ENCODE peak calls at places on chromosomes 16 and 17, in ten cellular contexts. One of them, this sample, is unnamed.

GRCh38 chr17:72408641-72409040 is 287.8 kb downstream of the SOX9 start:
- DNase-seq in Right ventricle myocardium superior: no peak
- DNase-seq in GM23248: no peak
- DNase-seq in effector CD4-positive, alpha-beta T cell: no peak
- DNase-seq in left colon: no peak
- DNase-seq in effector memory CD8-positive, alpha-beta T cell: no peak
- DNase-seq in GM13977: no peak
- DNase-seq in substantia nigra: no peak
- DNase-seq in stimulated activated CD8-positive, alpha-beta memory T cell treated with anti-CD3 and anti-CD28 coated beads, Interleukin-15, amount 100 ng/mL, for 1 hour: no peak
- DNase-seq in stimulated activated naive CD8-positive, alpha-beta T cell treated with anti-CD3 and anti-CD28 coated beads, Interleukin-15, amount 100 ng/mL, for 72 hours: no peak
- DNase-seq in this sample: no peak

GRCh38 chr17:44899074-44899782 is at the start of gene EFTUD2:
- DNase-seq in substantia nigra: peak
- DNase-seq in GM23248: peak
- DNase-seq in effector memory CD8-positive, alpha-beta T cell: peak
- DNase-seq in stimulated activated CD8-positive, alpha-beta memory T cell treated with anti-CD3 and anti-CD28 coated beads, Interleukin-15, amount 100 ng/mL, for 1 hour: peak
- DNase-seq in stimulated activated naive CD8-positive, alpha-beta T cell treated with anti-CD3 and anti-CD28 coated beads, Interleukin-15, amount 100 ng/mL, for 72 hours: peak
- DNase-seq in GM13977: peak
- DNase-seq in Right ventricle myocardium superior: peak
- DNase-seq in effector CD4-positive, alpha-beta T cell: peak
- DNase-seq in left colon: peak
- DNase-seq in this sample: peak

GRCh38 chr16:801584-802363 is 1.2 kb upstream of the GNG13 start:
- DNase-seq in stimulated activated CD8-positive, alpha-beta memory T cell treated with anti-CD3 and anti-CD28 coated beads, Interleukin-15, amount 100 ng/mL, for 1 hour: no peak
- DNase-seq in GM23248: no peak
- DNase-seq in GM13977: no peak
- DNase-seq in left colon: no peak
- DNase-seq in substantia nigra: no peak
- DNase-seq in effector memory CD8-positive, alpha-beta T cell: no peak
- DNase-seq in stimulated activated naive CD8-positive, alpha-beta T cell treated with anti-CD3 and anti-CD28 coated beads, Interleukin-15, amount 100 ng/mL, for 72 hours: no peak
- DNase-seq in effector CD4-positive, alpha-beta T cell: no peak
- DNase-seq in Right ventricle myocardium superior: no peak
- DNase-seq in this sample: no peak

GRCh38 chr17:37643829-37644228 is 583 bp upstream of the DDX52 start:
- DNase-seq in GM13977: no peak
- DNase-seq in GM23248: peak
- DNase-seq in stimulated activated naive CD8-positive, alpha-beta T cell treated with anti-CD3 and anti-CD28 coated beads, Interleukin-15, amount 100 ng/mL, for 72 hours: no peak
- DNase-seq in Right ventricle myocardium superior: no peak
- DNase-seq in substantia nigra: no peak
- DNase-seq in effector memory CD8-positive, alpha-beta T cell: no peak
- DNase-seq in left colon: no peak
- DNase-seq in effector CD4-positive, alpha-beta T cell: no peak
- DNase-seq in stimulated activated CD8-positive, alpha-beta memory T cell treated with anti-CD3 and anti-CD28 coated beads, Interleukin-15, amount 100 ng/mL, for 1 hour: no peak
- DNase-seq in this sample: no peak

GRCh38 chr17:46817901-46818209 is 637 bp downstream of the WNT3 start:
- DNase-seq in effector memory CD8-positive, alpha-beta T cell: no peak
- DNase-seq in left colon: no peak
- DNase-seq in GM23248: no peak
- DNase-seq in effector CD4-positive, alpha-beta T cell: no peak
- DNase-seq in stimulated activated naive CD8-positive, alpha-beta T cell treated with anti-CD3 and anti-CD28 coated beads, Interleukin-15, amount 100 ng/mL, for 72 hours: no peak
- DNase-seq in substantia nigra: no peak
- DNase-seq in stimulated activated CD8-positive, alpha-beta memory T cell treated with anti-CD3 and anti-CD28 coated beads, Interleukin-15, amount 100 ng/mL, for 1 hour: no peak
- DNase-seq in GM13977: no peak
- DNase-seq in Right ventricle myocardium superior: peak
- DNase-seq in this sample: no peak

GRCh38 chr16:11379420-11379819 is 34.2 kb downstream of the RMI2 start:
- DNase-seq in effector CD4-positive, alpha-beta T cell: no peak
- DNase-seq in GM13977: peak
- DNase-seq in substantia nigra: no peak
- DNase-seq in stimulated activated CD8-positive, alpha-beta memory T cell treated with anti-CD3 and anti-CD28 coated beads, Interleukin-15, amount 100 ng/mL, for 1 hour: no peak
- DNase-seq in effector memory CD8-positive, alpha-beta T cell: peak
- DNase-seq in GM23248: peak
- DNase-seq in left colon: no peak
- DNase-seq in stimulated activated naive CD8-positive, alpha-beta T cell treated with anti-CD3 and anti-CD28 coated beads, Interleukin-15, amount 100 ng/mL, for 72 hours: no peak
- DNase-seq in Right ventricle myocardium superior: no peak
- DNase-seq in this sample: peak

GRCh38 chr16:4687946-4688673 is 5.3 kb upstream of the NUDT16L1 start:
- DNase-seq in substantia nigra: no peak
- DNase-seq in effector CD4-positive, alpha-beta T cell: no peak
- DNase-seq in GM13977: no peak
- DNase-seq in GM23248: no peak
- DNase-seq in effector memory CD8-positive, alpha-beta T cell: no peak
- DNase-seq in stimulated activated CD8-positive, alpha-beta memory T cell treated with anti-CD3 and anti-CD28 coated beads, Interleukin-15, amount 100 ng/mL, for 1 hour: no peak
- DNase-seq in stimulated activated naive CD8-positive, alpha-beta T cell treated with anti-CD3 and anti-CD28 coated beads, Interleukin-15, amount 100 ng/mL, for 72 hours: no peak
- DNase-seq in left colon: no peak
- DNase-seq in Right ventricle myocardium superior: no peak
- DNase-seq in this sample: no peak

GRCh38 chr17:50062323-50063243 is 6.7 kb downstream of the ITGA3 start:
- DNase-seq in stimulated activated CD8-positive, alpha-beta memory T cell treated with anti-CD3 and anti-CD28 coated beads, Interleukin-15, amount 100 ng/mL, for 1 hour: no peak
- DNase-seq in substantia nigra: no peak
- DNase-seq in GM13977: no peak
- DNase-seq in effector CD4-positive, alpha-beta T cell: no peak
- DNase-seq in stimulated activated naive CD8-positive, alpha-beta T cell treated with anti-CD3 and anti-CD28 coated beads, Interleukin-15, amount 100 ng/mL, for 72 hours: no peak
- DNase-seq in Right ventricle myocardium superior: peak
- DNase-seq in GM23248: peak
- DNase-seq in left colon: peak
- DNase-seq in effector memory CD8-positive, alpha-beta T cell: no peak
- DNase-seq in this sample: no peak

GRCh38 chr16:57004387-57005250 is 15.3 kb downstream of the NLRC5 start:
- DNase-seq in substantia nigra: no peak
- DNase-seq in effector CD4-positive, alpha-beta T cell: no peak
- DNase-seq in left colon: no peak
- DNase-seq in stimulated activated naive CD8-positive, alpha-beta T cell treated with anti-CD3 and anti-CD28 coated beads, Interleukin-15, amount 100 ng/mL, for 72 hours: no peak
- DNase-seq in Right ventricle myocardium superior: no peak
- DNase-seq in effector memory CD8-positive, alpha-beta T cell: no peak
- DNase-seq in GM13977: no peak
- DNase-seq in GM23248: no peak
- DNase-seq in stimulated activated CD8-positive, alpha-beta memory T cell treated with anti-CD3 and anti-CD28 coated beads, Interleukin-15, amount 100 ng/mL, for 1 hour: no peak
- DNase-seq in this sample: no peak

GRCh38 chr17:80122926-80123505 is 21.6 kb downstream of the GAA start:
- DNase-seq in stimulated activated CD8-positive, alpha-beta memory T cell treated with anti-CD3 and anti-CD28 coated beads, Interleukin-15, amount 100 ng/mL, for 1 hour: no peak
- DNase-seq in GM13977: no peak
- DNase-seq in stimulated activated naive CD8-positive, alpha-beta T cell treated with anti-CD3 and anti-CD28 coated beads, Interleukin-15, amount 100 ng/mL, for 72 hours: no peak
- DNase-seq in effector CD4-positive, alpha-beta T cell: no peak
- DNase-seq in Right ventricle myocardium superior: no peak
- DNase-seq in effector memory CD8-positive, alpha-beta T cell: no peak
- DNase-seq in substantia nigra: no peak
- DNase-seq in left colon: no peak
- DNase-seq in GM23248: no peak
- DNase-seq in this sample: no peak

GRCh38 chr17:68491864-68492263 is 20.4 kb upstream of the PRKAR1A start:
- DNase-seq in GM23248: no peak
- DNase-seq in Right ventricle myocardium superior: peak
- DNase-seq in effector memory CD8-positive, alpha-beta T cell: no peak
- DNase-seq in left colon: peak
- DNase-seq in GM13977: no peak
- DNase-seq in effector CD4-positive, alpha-beta T cell: no peak
- DNase-seq in substantia nigra: no peak
- DNase-seq in stimulated activated CD8-positive, alpha-beta memory T cell treated with anti-CD3 and anti-CD28 coated beads, Interleukin-15, amount 100 ng/mL, for 1 hour: no peak
- DNase-seq in stimulated activated naive CD8-positive, alpha-beta T cell treated with anti-CD3 and anti-CD28 coated beads, Interleukin-15, amount 100 ng/mL, for 72 hours: no peak
- DNase-seq in this sample: no peak

GRCh38 chr17:34246436-34246835 is 8.6 kb upstream of the CCL2 start:
- DNase-seq in effector memory CD8-positive, alpha-beta T cell: no peak
- DNase-seq in effector CD4-positive, alpha-beta T cell: no peak
- DNase-seq in GM23248: no peak
- DNase-seq in GM13977: no peak
- DNase-seq in Right ventricle myocardium superior: no peak
- DNase-seq in stimulated activated CD8-positive, alpha-beta memory T cell treated with anti-CD3 and anti-CD28 coated beads, Interleukin-15, amount 100 ng/mL, for 1 hour: no peak
- DNase-seq in left colon: no peak
- DNase-seq in substantia nigra: no peak
- DNase-seq in stimulated activated naive CD8-positive, alpha-beta T cell treated with anti-CD3 and anti-CD28 coated beads, Interleukin-15, amount 100 ng/mL, for 72 hours: no peak
- DNase-seq in this sample: no peak

GRCh38 chr17:78896091-78896833 is 6.7 kb downstream of the CEP295NL start:
- DNase-seq in stimulated activated naive CD8-positive, alpha-beta T cell treated with anti-CD3 and anti-CD28 coated beads, Interleukin-15, amount 100 ng/mL, for 72 hours: no peak
- DNase-seq in GM13977: no peak
- DNase-seq in effector memory CD8-positive, alpha-beta T cell: no peak
- DNase-seq in stimulated activated CD8-positive, alpha-beta memory T cell treated with anti-CD3 and anti-CD28 coated beads, Interleukin-15, amount 100 ng/mL, for 1 hour: no peak
- DNase-seq in substantia nigra: peak
- DNase-seq in effector CD4-positive, alpha-beta T cell: no peak
- DNase-seq in Right ventricle myocardium superior: peak
- DNase-seq in GM23248: no peak
- DNase-seq in left colon: no peak
- DNase-seq in this sample: no peak

GRCh38 chr17:45771473-45771959 is 12.6 kb upstream of the CRHR1 start:
- DNase-seq in effector CD4-positive, alpha-beta T cell: no peak
- DNase-seq in GM23248: no peak
- DNase-seq in stimulated activated naive CD8-positive, alpha-beta T cell treated with anti-CD3 and anti-CD28 coated beads, Interleukin-15, amount 100 ng/mL, for 72 hours: no peak
- DNase-seq in Right ventricle myocardium superior: no peak
- DNase-seq in substantia nigra: no peak
- DNase-seq in effector memory CD8-positive, alpha-beta T cell: no peak
- DNase-seq in left colon: no peak
- DNase-seq in GM13977: no peak
- DNase-seq in stimulated activated CD8-positive, alpha-beta memory T cell treated with anti-CD3 and anti-CD28 coated beads, Interleukin-15, amount 100 ng/mL, for 1 hour: no peak
- DNase-seq in this sample: no peak

GRCh38 chr16:704552-705380 is 835 bp downstream of the FBXL16 start:
- DNase-seq in effector memory CD8-positive, alpha-beta T cell: no peak
- DNase-seq in GM23248: no peak
- DNase-seq in Right ventricle myocardium superior: no peak
- DNase-seq in left colon: no peak
- DNase-seq in stimulated activated CD8-positive, alpha-beta memory T cell treated with anti-CD3 and anti-CD28 coated beads, Interleukin-15, amount 100 ng/mL, for 1 hour: no peak
- DNase-seq in effector CD4-positive, alpha-beta T cell: no peak
- DNase-seq in stimulated activated naive CD8-positive, alpha-beta T cell treated with anti-CD3 and anti-CD28 coated beads, Interleukin-15, amount 100 ng/mL, for 72 hours: no peak
- DNase-seq in GM13977: no peak
- DNase-seq in substantia nigra: no peak
- DNase-seq in this sample: no peak

GRCh38 chr16:55077231-55077630 is 146.6 kb downstream of the IRX5 start:
- DNase-seq in effector memory CD8-positive, alpha-beta T cell: no peak
- DNase-seq in GM13977: no peak
- DNase-seq in stimulated activated CD8-positive, alpha-beta memory T cell treated with anti-CD3 and anti-CD28 coated beads, Interleukin-15, amount 100 ng/mL, for 1 hour: no peak
- DNase-seq in GM23248: peak
- DNase-seq in stimulated activated naive CD8-positive, alpha-beta T cell treated with anti-CD3 and anti-CD28 coated beads, Interleukin-15, amount 100 ng/mL, for 72 hours: no peak
- DNase-seq in effector CD4-positive, alpha-beta T cell: no peak
- DNase-seq in left colon: no peak
- DNase-seq in substantia nigra: no peak
- DNase-seq in Right ventricle myocardium superior: no peak
- DNase-seq in this sample: no peak

GRCh38 chr17:78645421-78646295 is 68.5 kb upstream of the DNAH17 start:
- DNase-seq in substantia nigra: peak
- DNase-seq in left colon: peak
- DNase-seq in Right ventricle myocardium superior: peak
- DNase-seq in stimulated activated CD8-positive, alpha-beta memory T cell treated with anti-CD3 and anti-CD28 coated beads, Interleukin-15, amount 100 ng/mL, for 1 hour: peak
- DNase-seq in stimulated activated naive CD8-positive, alpha-beta T cell treated with anti-CD3 and anti-CD28 coated beads, Interleukin-15, amount 100 ng/mL, for 72 hours: peak
- DNase-seq in effector CD4-positive, alpha-beta T cell: peak
- DNase-seq in GM23248: peak
- DNase-seq in effector memory CD8-positive, alpha-beta T cell: no peak
- DNase-seq in GM13977: peak
- DNase-seq in this sample: peak

GRCh38 chr16:66344533-66345145 is 21.9 kb upstream of the CDH5 start:
- DNase-seq in Right ventricle myocardium superior: no peak
- DNase-seq in effector CD4-positive, alpha-beta T cell: peak
- DNase-seq in GM23248: peak
- DNase-seq in GM13977: peak
- DNase-seq in effector memory CD8-positive, alpha-beta T cell: peak
- DNase-seq in stimulated activated naive CD8-positive, alpha-beta T cell treated with anti-CD3 and anti-CD28 coated beads, Interleukin-15, amount 100 ng/mL, for 72 hours: peak
- DNase-seq in stimulated activated CD8-positive, alpha-beta memory T cell treated with anti-CD3 and anti-CD28 coated beads, Interleukin-15, amount 100 ng/mL, for 1 hour: peak
- DNase-seq in left colon: no peak
- DNase-seq in substantia nigra: no peak
- DNase-seq in this sample: peak

GRCh38 chr16:67647111-67647651 is 2.2 kb downstream of the CARMIL2 start:
- DNase-seq in Right ventricle myocardium superior: no peak
- DNase-seq in effector CD4-positive, alpha-beta T cell: no peak
- DNase-seq in GM23248: no peak
- DNase-seq in effector memory CD8-positive, alpha-beta T cell: no peak
- DNase-seq in stimulated activated naive CD8-positive, alpha-beta T cell treated with anti-CD3 and anti-CD28 coated beads, Interleukin-15, amount 100 ng/mL, for 72 hours: no peak
- DNase-seq in substantia nigra: no peak
- DNase-seq in stimulated activated CD8-positive, alpha-beta memory T cell treated with anti-CD3 and anti-CD28 coated beads, Interleukin-15, amount 100 ng/mL, for 1 hour: no peak
- DNase-seq in left colon: no peak
- DNase-seq in GM13977: peak
- DNase-seq in this sample: no peak

GRCh38 chr17:77324227-77324626 is 183.5 kb downstream of the SEC14L1 start:
- DNase-seq in effector CD4-positive, alpha-beta T cell: no peak
- DNase-seq in stimulated activated CD8-positive, alpha-beta memory T cell treated with anti-CD3 and anti-CD28 coated beads, Interleukin-15, amount 100 ng/mL, for 1 hour: no peak
- DNase-seq in Right ventricle myocardium superior: peak
- DNase-seq in left colon: peak
- DNase-seq in stimulated activated naive CD8-positive, alpha-beta T cell treated with anti-CD3 and anti-CD28 coated beads, Interleukin-15, amount 100 ng/mL, for 72 hours: no peak
- DNase-seq in effector memory CD8-positive, alpha-beta T cell: no peak
- DNase-seq in GM13977: no peak
- DNase-seq in GM23248: no peak
- DNase-seq in substantia nigra: no peak
- DNase-seq in this sample: no peak

GRCh38 chr16:9033125-9033830 is 58.2 kb upstream of the HAPSTR1 start:
- DNase-seq in substantia nigra: no peak
- DNase-seq in Right ventricle myocardium superior: no peak
- DNase-seq in stimulated activated naive CD8-positive, alpha-beta T cell treated with anti-CD3 and anti-CD28 coated beads, Interleukin-15, amount 100 ng/mL, for 72 hours: no peak
- DNase-seq in effector CD4-positive, alpha-beta T cell: no peak
- DNase-seq in left colon: peak
- DNase-seq in GM13977: no peak
- DNase-seq in GM23248: peak
- DNase-seq in stimulated activated CD8-positive, alpha-beta memory T cell treated with anti-CD3 and anti-CD28 coated beads, Interleukin-15, amount 100 ng/mL, for 1 hour: no peak
- DNase-seq in effector memory CD8-positive, alpha-beta T cell: no peak
- DNase-seq in this sample: no peak

This sample was measured in T-helper 2 cell treated with Interferon-gamma antibody and Interleukin-4, amounts not matched to agents 5 μg/mL and 100 μg/mL, for 36 hours.